ENCODE peak calls at places on chromosomes 7 and 10, in nine cellular contexts. W, L, D, R, T, J, G, K and B are unnamed samples.

GRCh38 chr10:30821994-30822692 is 192.6 kb upstream of the LYZL2 start:
- DNase-seq in L (no peak), D (no peak), K (no peak), W (no peak), R (no peak), G (no peak), T (no peak), J (no peak), B (no peak)

GRCh38 chr10:66365686-66366085 is 560.1 kb upstream of the LRRTM3 start:
- DNase-seq in K (no peak), D (no peak), T (no peak), G (no peak), L (no peak), R (no peak), J (no peak), W (no peak), B (no peak)

GRCh38 chr10:45599021-45599603 is 73.5 kb downstream of the ZFAND4 start:
- DNase-seq in L (no peak), W (no peak), T (no peak), J (no peak), R (no peak), K (no peak), D (no peak), G (no peak), B (no peak)

GRCh38 chr10:37754538-37755323 is 102.7 kb downstream of the ZNF248 start:
- DNase-seq in R (no peak), J (no peak), G (no peak), K (no peak), T (no peak), L (peak), D (no peak), W (peak), B (no peak)

GRCh38 chr10:90745565-90745964 is 112.3 kb downstream of the HTR7 start:
- DNase-seq in L (no peak), J (no peak), G (peak), D (no peak), W (no peak), T (no peak), R (no peak), K (no peak), B (no peak)

GRCh38 chr10:78948616-78949015 is 120.2 kb upstream of the ZMIZ1 start:
- DNase-seq in K (no peak), L (no peak), R (no peak), W (no peak), D (no peak), G (peak), T (no peak), J (no peak), B (no peak)

GRCh38 chr7:26958834-26959233 is 94.4 kb upstream of the SKAP2 start:
- DNase-seq in D (no peak), W (no peak), L (peak), G (peak), R (no peak), J (no peak), T (no peak), K (no peak), B (no peak)

GRCh38 chr10:118567701-118568248 is 27.7 kb downstream of the PRLHR start:
- DNase-seq in D (no peak), G (no peak), L (no peak), W (no peak), K (no peak), T (no peak), J (no peak), R (no peak), B (no peak)

GRCh38 chr10:75599875-75600648 is 168.6 kb downstream of the LRMDA start:
- DNase-seq in W (peak), R (no peak), T (no peak), D (no peak), J (no peak), L (no peak), G (no peak), K (no peak), B (peak)

GRCh38 chr7:116595063-116595462 is 70.2 kb downstream of the CAV1 start:
- DNase-seq in W (no peak), G (no peak), L (no peak), K (no peak), J (no peak), D (no peak), T (no peak), R (no peak), B (no peak)

GRCh38 chr10:117929321-117930067 is 117.2 kb downstream of the RAB11FIP2 start:
- DNase-seq in T (no peak), D (no peak), W (no peak), G (no peak), L (no peak), K (no peak), R (no peak), J (no peak), B (no peak)

GRCh38 chr7:28187012-28187411 is 6.4 kb upstream of the JAZF1 start:
- DNase-seq in G (no peak), W (no peak), R (no peak), L (no peak), J (no peak), D (no peak), T (no peak), K (no peak), B (no peak)

GRCh38 chr7:117827861-117828260 is 45.4 kb downstream of the CTTNBP2 start:
- DNase-seq in L (no peak), R (peak), G (no peak), J (no peak), D (no peak), T (no peak), K (no peak), W (peak), B (no peak)

GRCh38 chr10:104664205-104664604 is 23.1 kb downstream of the SORCS3 start:
- DNase-seq in D (no peak), G (no peak), T (no peak), R (no peak), J (no peak), L (no peak), W (no peak), K (no peak), B (no peak)

GRCh38 chr7:46072722-46073121 is 151.7 kb upstream of the IGFBP3 start:
- DNase-seq in W (no peak), R (no peak), K (no peak), J (no peak), T (no peak), G (peak), D (no peak), L (no peak), B (no peak)

GRCh38 chr7:156998988-156999610 is 11.4 kb downstream of the MNX1 start:
- DNase-seq in L (no peak), T (no peak), J (no peak), R (no peak), G (no peak), D (no peak), W (no peak), K (no peak), B (no peak)

GRCh38 chr7:134910214-134910890 is 76.0 kb upstream of the AGBL3 start:
- DNase-seq in J (no peak), L (no peak), K (no peak), T (no peak), R (no peak), D (no peak), G (no peak), W (no peak), B (no peak)

GRCh38 chr10:58775960-58776574 is 263.4 kb downstream of the BICC1 start:
- DNase-seq in D (no peak), T (no peak), J (no peak), L (no peak), G (peak), W (no peak), K (no peak), R (no peak), B (no peak)

GRCh38 chr10:54758791-54759190 is 42.2 kb downstream of the PCDH15 start:
- DNase-seq in J (no peak), W (no peak), G (no peak), K (no peak), T (no peak), D (no peak), L (no peak), R (no peak), B (no peak)

GRCh38 chr7:31935115-31935514 is 135.1 kb downstream of the PDE1C start:
- DNase-seq in J (no peak), T (no peak), G (no peak), L (no peak), D (no peak), R (no peak), W (no peak), K (no peak), B (no peak)

GRCh38 chr10:123999261-123999660 is 94.1 kb downstream of the CHST15 start:
- DNase-seq in T (no peak), G (no peak), D (no peak), R (no peak), W (no peak), J (no peak), L (no peak), K (no peak), B (no peak)

GRCh38 chr7:49453486-49453885 is 320.0 kb upstream of the VWC2 start:
- DNase-seq in R (no peak), L (no peak), D (no peak), W (no peak), J (no peak), T (no peak), G (no peak), K (no peak), B (no peak)

GRCh38 chr7:155804897-155805825 is 7.1 kb downstream of the SHH start:
- DNase-seq in T (peak), W (peak), D (no peak), R (peak), L (no peak), G (peak), J (no peak), K (peak), B (peak)

GRCh38 chr10:17025444-17026295 is 103.9 kb downstream of the CUBN start:
- DNase-seq in K (peak), R (peak), T (peak), L (peak), D (no peak), W (no peak), G (peak), J (no peak), B (no peak)

GRCh38 chr10:86344714-86345161 is 21.9 kb downstream of the GRID1 start:
- DNase-seq in L (no peak), K (no peak), W (peak), J (no peak), T (no peak), D (no peak), R (no peak), G (no peak), B (no peak)

GRCh38 chr7:142681693-142682092 is 67.6 kb upstream of the PRSS1 start:
- DNase-seq in R (no peak), W (no peak), T (no peak), J (no peak), L (no peak), K (no peak), D (no peak), G (no peak), B (no peak)

GRCh38 chr10:71725998-71726672 is 6.6 kb upstream of the C10orf105 start:
- DNase-seq in D (no peak), T (no peak), R (no peak), L (no peak), K (peak), J (no peak), W (no peak), G (peak), B (no peak)

GRCh38 chr10:62335326-62335725 is 38.8 kb upstream of the ZNF365 start:
- DNase-seq in L (no peak), T (no peak), G (no peak), W (no peak), K (no peak), R (no peak), J (no peak), D (no peak), B (no peak)

GRCh38 chr10:14658331-14659122 is 116.2 kb downstream of the FAM107B start:
- DNase-seq in K (no peak), R (peak), W (no peak), G (peak), T (peak), D (no peak), L (peak), J (no peak), B (no peak)

GRCh38 chr10:114489521-114490310 is 85.4 kb upstream of the AFAP1L2 start:
- DNase-seq in T (no peak), G (no peak), K (no peak), D (no peak), J (no peak), L (no peak), W (no peak), R (no peak), B (no peak)